ENCODE peak calls at places on chromosomes 16 and 17, in five cellular contexts. B is body of pancreas, K is A549, U is psoas muscle, N is mesenchymal stem cell. H is an unnamed sample.

GRCh38 chr17:79533116-79533515 is 77.7 kb downstream of the RBFOX3 start:
- DNase-seq in B (no peak), K (no peak), U (no peak), N (no peak), H (no peak)

GRCh38 chr16:1980026-1980769 is 1.1 kb downstream of the NOXO1 start:
- DNase-seq in B (peak; percentile 57), K (no peak), U (no peak), N (no peak), H (no peak)

GRCh38 chr17:16463341-16464000 is 28.5 kb downstream of the LRRC75A start:
- DNase-seq in B (peak; percentile 85), K (peak; percentile 62), U (peak; percentile 47), N (peak; percentile 26), H (no peak)

GRCh38 chr17:8015957-8016631 is 13.7 kb downstream of the GUCY2D start:
- DNase-seq in B (peak; percentile 62), K (no peak), U (no peak), N (no peak), H (no peak)

GRCh38 chr16:56984639-56985038 is 4.7 kb upstream of the NLRC5 start:
- DNase-seq in B (no peak), K (no peak), U (no peak), N (no peak), H (no peak)

GRCh38 chr16:68434654-68435210 is 13.6 kb downstream of the SMPD3 start:
- DNase-seq in B (no peak), K (no peak), U (no peak), N (no peak), H (no peak)

GRCh38 chr16:29730649-29731048 is 15.1 kb downstream of the C16orf54 start:
- DNase-seq in B (no peak), K (no peak), U (no peak), N (no peak), H (no peak)

GRCh38 chr17:43740541-43740940 is 18.1 kb downstream of the SOST start:
- DNase-seq in B (no peak), K (no peak), U (no peak), N (no peak), H (no peak)

GRCh38 chr16:1777375-1778199 is 4.7 kb upstream of the MRPS34 start:
- DNase-seq in B (no peak), K (no peak), U (peak; percentile 23), N (no peak), H (no peak)

GRCh38 chr17:75250009-75250471 is 11.4 kb downstream of the GGA3 start:
- DNase-seq in B (no peak), K (no peak), U (peak; percentile 49), N (peak; percentile 57), H (no peak)

GRCh38 chr17:80243526-80244433 is 16.9 kb upstream of the RNF213 start:
- DNase-seq in B (no peak), K (no peak), U (peak; percentile 19), N (no peak), H (no peak)

GRCh38 chr17:65552214-65552613 is 9.2 kb downstream of the AXIN2 start:
- DNase-seq in B (no peak), K (no peak), U (no peak), N (no peak), H (no peak)

GRCh38 chr16:73735018-73735417 is 561.6 kb upstream of the PSMD7 start:
- DNase-seq in B (no peak), K (peak; percentile 13), U (no peak), N (peak; percentile 32), H (no peak)

GRCh38 chr17:39782980-39783379 is 45.2 kb downstream of the GRB7 start:
- DNase-seq in B (no peak), K (no peak), U (no peak), N (no peak), H (no peak)

DNA sequence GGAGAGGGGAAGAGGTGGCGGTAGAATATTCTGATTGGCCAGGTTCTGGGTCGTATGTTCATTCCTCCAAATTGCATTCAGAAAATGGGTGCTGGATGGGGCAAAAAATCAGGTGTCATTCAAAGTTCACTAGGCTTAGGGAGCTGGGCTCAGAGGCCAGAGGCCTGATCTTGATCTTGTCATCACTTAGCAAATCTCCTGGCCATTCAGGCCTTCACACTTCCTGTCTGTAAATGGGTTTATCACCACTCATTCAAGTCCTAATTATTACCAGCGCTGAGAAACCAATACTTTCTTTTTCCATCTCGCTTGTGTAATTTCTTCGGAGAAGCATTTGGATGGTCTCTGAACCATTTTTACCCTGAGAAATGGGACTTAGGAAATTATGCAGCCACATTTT is 50.8 kb downstream of the BMERB1 start:
- DNase-seq in B (no peak), K (no peak), U (no peak), N (no peak), H (no peak)
- H3K4me1 ChIP-seq in B (peaks cover 12% of the 10 kb centered on the region), K (peaks cover 57% of the 10 kb centered on the region), U (peaks cover 20% of the 10 kb centered on the region), N (peaks cover 9% of the 10 kb centered on the region), H (no peaks in the 10 kb centered on the region)

DNA sequence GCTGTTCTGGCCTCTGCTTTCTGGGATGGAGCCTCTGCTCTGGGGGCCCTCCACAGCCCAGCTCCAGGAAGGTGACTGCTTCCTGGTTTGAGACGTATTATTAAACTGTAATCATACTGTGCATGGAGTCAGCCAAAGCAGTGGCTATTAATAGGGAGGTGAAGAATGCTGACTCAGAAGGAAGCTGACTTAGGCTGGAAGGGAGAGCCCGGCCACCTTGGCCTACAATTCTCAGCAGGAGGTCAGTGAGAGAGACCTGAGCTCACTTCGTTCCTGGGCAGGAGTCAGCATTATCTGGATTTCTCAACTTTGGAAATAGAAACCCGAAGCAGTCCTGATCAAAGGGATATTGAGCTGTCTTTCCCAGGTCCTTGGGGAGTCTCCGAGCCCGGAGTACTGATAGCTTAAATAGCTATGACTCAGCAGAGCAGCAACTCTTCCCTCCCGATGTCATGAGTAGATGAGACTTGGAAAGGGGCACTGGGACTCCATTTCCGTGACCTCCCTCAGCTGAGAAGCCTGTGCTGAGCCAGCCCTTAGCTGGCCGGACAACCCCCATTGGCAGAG is 91.8 kb downstream of the YPEL2 start:
- DNase-seq in B (peak; percentile 64), K (peak; percentile 68), U (peak; percentile 73), N (peak; percentile 74), H (no peak)
- H3K4me1 ChIP-seq in B (peaks cover 59% of the 10 kb centered on the region), K (peaks cover 11% of the 10 kb centered on the region), U (peaks cover 67% of the 10 kb centered on the region), N (peaks cover 15% of the 10 kb centered on the region), H (peaks cover 1% of the 10 kb centered on the region)

GRCh38 chr16:8846401-8846932 is 22.3 kb downstream of the CARHSP1 start:
- DNase-seq in B (no peak), K (no peak), U (no peak), N (no peak), H (no peak)
- H3K4me1 ChIP-seq in B (peaks cover 16% of the 10 kb centered on the region), K (peaks cover 23% of the 10 kb centered on the region), U (no peaks in the 10 kb centered on the region), N (peaks cover 29% of the 10 kb centered on the region), H (no peaks in the 10 kb centered on the region)

DNA sequence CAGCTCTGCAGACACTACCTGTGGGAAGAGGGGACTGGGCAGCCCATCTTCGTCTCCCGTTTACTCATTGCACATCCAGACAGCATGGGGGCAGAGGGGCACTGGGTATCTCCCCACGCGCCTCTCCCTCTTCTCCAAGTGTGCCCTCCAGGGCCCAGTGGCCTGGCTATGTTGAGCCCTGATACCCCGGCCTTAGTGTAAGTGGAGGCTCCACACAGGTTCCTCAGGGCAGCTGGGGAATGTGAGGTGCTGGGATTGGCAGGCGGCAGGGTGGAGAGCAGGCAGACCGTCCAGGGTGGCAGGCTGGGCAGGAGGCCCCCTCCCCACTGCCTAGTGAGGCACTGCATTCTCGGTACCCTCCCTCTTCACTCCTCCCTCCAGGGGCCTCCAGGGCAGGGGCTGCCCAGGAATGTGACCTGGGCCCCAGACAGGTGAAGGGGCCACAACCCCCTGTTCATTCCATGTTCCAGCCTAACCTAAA is 13.2 kb upstream of the NAGLU start:
- DNase-seq in B (no peak), K (no peak), U (no peak), N (no peak), H (no peak)
- H3K4me1 ChIP-seq in B (peaks cover 37% of the 10 kb centered on the region), K (peaks cover 69% of the 10 kb centered on the region), U (peaks cover 68% of the 10 kb centered on the region), N (peaks cover 50% of the 10 kb centered on the region), H (peaks cover 4% of the 10 kb centered on the region)

DNA sequence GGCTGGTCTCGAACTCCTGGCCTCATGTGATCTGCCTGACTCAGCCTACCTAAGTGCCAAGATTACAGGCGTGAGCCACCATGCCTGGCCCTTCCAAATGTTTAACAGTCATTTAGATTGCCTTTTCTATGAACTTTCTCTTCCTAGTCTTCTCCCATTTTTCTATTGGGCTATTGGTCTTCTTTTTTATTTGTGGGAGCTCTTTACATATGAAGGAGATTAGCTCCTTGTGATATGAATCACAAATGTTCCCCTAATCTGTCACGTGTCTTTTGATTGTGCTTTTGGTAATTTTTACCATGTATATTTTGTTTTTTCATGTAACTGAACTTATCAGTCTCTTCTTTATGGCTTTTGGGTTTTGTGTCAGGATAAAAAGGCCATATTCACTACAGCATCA is 11.9 kb downstream of the ADCY7 start:
- DNase-seq in B (no peak), K (no peak), U (no peak), N (no peak), H (no peak)
- H3K4me1 ChIP-seq in B (no peaks in the 10 kb centered on the region), K (no peaks in the 10 kb centered on the region), U (peaks cover 7% of the 10 kb centered on the region), N (peaks cover 4% of the 10 kb centered on the region), H (peaks cover 5% of the 10 kb centered on the region)

GRCh38 chr17:27475070-27475673 is 18.9 kb downstream of the KSR1 start:
- DNase-seq in B (no peak), K (no peak), U (no peak), N (no peak), H (no peak)
- H3K4me1 ChIP-seq in B (peaks cover 42% of the 10 kb centered on the region), K (peaks cover 36% of the 10 kb centered on the region), U (no peaks in the 10 kb centered on the region), N (peaks cover 24% of the 10 kb centered on the region), H (peaks cover 12% of the 10 kb centered on the region)

DNA sequence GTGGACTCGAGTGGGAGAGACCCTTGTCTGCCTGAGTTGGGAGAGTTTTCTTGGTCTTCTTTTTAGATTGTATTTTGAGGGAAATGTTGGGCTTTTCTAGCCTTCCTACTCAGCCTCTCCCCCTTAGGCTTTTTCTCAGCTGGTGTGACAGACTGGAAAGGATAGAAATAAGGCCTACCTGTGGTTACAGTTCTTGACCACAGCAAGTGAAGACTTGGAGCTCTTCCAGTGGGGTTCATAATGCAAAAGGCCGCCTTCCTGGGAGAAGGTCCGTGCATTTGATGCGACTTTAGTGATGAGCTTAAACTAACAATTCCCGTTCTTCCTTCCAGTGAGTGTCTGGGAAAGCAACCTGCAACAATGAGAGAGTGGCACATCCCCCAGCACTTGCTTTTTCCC is 56.8 kb downstream of the B9D1 start:
- DNase-seq in B (no peak), K (no peak), U (no peak), N (no peak), H (no peak)
- H3K4me1 ChIP-seq in B (peaks cover 10% of the 10 kb centered on the region), K (no peaks in the 10 kb centered on the region), U (peaks cover 42% of the 10 kb centered on the region), N (peaks cover 26% of the 10 kb centered on the region), H (no peaks in the 10 kb centered on the region)

H was measured in iPS DF 6.9.